ENCODE peak calls at places on chromosomes 11 and 22, in five cellular contexts. E is choroid plexus epithelial cell, H is stromal cell of bone marrow, B is nucleus accumbens, N is midbrain. G is an unnamed sample.
A peak's percentile ranks its signal among the peaks of the same experiment; 100 is the strongest.

GRCh38 chr11:15074206-15075161 is 1.1 kb downstream of the CALCB start:
- DNase-seq in E (peak; percentile 77), H (peak; percentile 36), B (peak; percentile 61), N (peak; percentile 51), G (peak; percentile 53)

GRCh38 chr11:35390737-35391682 is 28.3 kb downstream of the SLC1A2 start:
- DNase-seq in E (peak; percentile 83), H (peak; percentile 67), B (no peak), N (no peak), G (peak; percentile 16)

GRCh38 chr11:115170133-115170815 is 333.9 kb downstream of the CADM1 start:
- DNase-seq in E (peak; percentile 68), H (no peak), B (no peak), N (peak; percentile 12), G (peak; percentile 32)

GRCh38 chr11:7968686-7969085 is 3.4 kb upstream of the NLRP10 start:
- DNase-seq in E (no peak), H (no peak), B (no peak), N (no peak), G (no peak)

GRCh38 chr11:17694711-17695110 is 24.7 kb upstream of the MYOD1 start:
- DNase-seq in E (no peak), H (no peak), B (no peak), N (no peak), G (no peak)

GRCh38 chr11:92057849-92058442 is 166.7 kb upstream of the FAT3 start:
- DNase-seq in E (no peak), H (no peak), B (no peak), N (no peak), G (no peak)

GRCh38 chr11:73652046-73652730 is 5.8 kb downstream of the PLEKHB1 start:
- DNase-seq in E (no peak), H (no peak), B (peak; percentile 87), N (peak; percentile 93), G (no peak)

GRCh38 chr11:69939551-69940245 is 120.5 kb upstream of the FGF3 start:
- DNase-seq in E (peak; percentile 52), H (peak; percentile 19), B (no peak), N (no peak), G (no peak)

GRCh38 chr11:26219506-26220117 is 112.3 kb upstream of the ANO3 start:
- DNase-seq in E (peak; percentile 83), H (no peak), B (no peak), N (no peak), G (no peak)

GRCh38 chr11:79406376-79406775 is 34.5 kb downstream of the TENM4 start:
- DNase-seq in E (no peak), H (no peak), B (no peak), N (no peak), G (no peak)

GRCh38 chr11:119421941-119422504 is 949 bp downstream of the THY1 start:
- DNase-seq in E (no peak), H (no peak), B (peak; percentile 62), N (peak; percentile 39), G (no peak)

GRCh38 chr22:32619614-32620426 is 145.2 kb downstream of the FBXO7 start:
- DNase-seq in E (peak; percentile 83), H (peak; percentile 63), B (no peak), N (no peak), G (peak; percentile 24)

GRCh38 chr22:50599816-50600454 is 658 bp upstream of the MAPK8IP2 start:
- DNase-seq in E (peak; percentile 38), H (no peak), B (peak; percentile 24), N (no peak), G (no peak)

G was measured in astrocyte of the cerebellum.